ENCODE peak calls at places on chromosomes 13 and 19, in five cellular contexts. One of them, this sample, is unnamed.

GRCh38 chr13:25136872-25137623 is 35.0 kb downstream of the AMER2 start:
- DNase-seq in Peyer's patch: no peak
- DNase-seq in DMS 273 treated with DMSO at 0.1 percent for 48 hours: no peak
- DNase-seq in NCI-H187: no peak
- DNase-seq in choroid plexus epithelial cell: no peak
- DNase-seq in this sample: no peak

GRCh38 chr19:2055871-2056809 is 5.1 kb upstream of the MKNK2 start:
- DNase-seq in choroid plexus epithelial cell: peak
- DNase-seq in DMS 273 treated with DMSO at 0.1 percent for 48 hours: no peak
- DNase-seq in Peyer's patch: peak
- DNase-seq in NCI-H187: no peak
- DNase-seq in this sample: peak

GRCh38 chr13:44191504-44192171 is 182.0 kb upstream of the SERP2 start:
- DNase-seq in DMS 273 treated with DMSO at 0.1 percent for 48 hours: peak
- DNase-seq in NCI-H187: peak
- DNase-seq in Peyer's patch: peak
- DNase-seq in choroid plexus epithelial cell: peak
- DNase-seq in this sample: peak

GRCh38 chr13:113775451-113776145 is 16.6 kb downstream of the TMEM255B start:
- DNase-seq in DMS 273 treated with DMSO at 0.1 percent for 48 hours: no peak
- DNase-seq in NCI-H187: no peak
- DNase-seq in choroid plexus epithelial cell: no peak
- DNase-seq in Peyer's patch: no peak
- DNase-seq in this sample: no peak

GRCh38 chr13:98575009-98575866 is 1.7 kb downstream of the STK24 start:
- DNase-seq in Peyer's patch: no peak
- DNase-seq in NCI-H187: no peak
- DNase-seq in DMS 273 treated with DMSO at 0.1 percent for 48 hours: no peak
- DNase-seq in choroid plexus epithelial cell: peak
- DNase-seq in this sample: peak

GRCh38 chr13:32026619-32027018 is 5.0 kb upstream of the FRY start:
- DNase-seq in NCI-H187: no peak
- DNase-seq in DMS 273 treated with DMSO at 0.1 percent for 48 hours: no peak
- DNase-seq in Peyer's patch: no peak
- DNase-seq in choroid plexus epithelial cell: no peak
- DNase-seq in this sample: no peak

GRCh38 chr19:41327499-41328156 is 17.7 kb downstream of the CCDC97 start:
- DNase-seq in DMS 273 treated with DMSO at 0.1 percent for 48 hours: no peak
- DNase-seq in choroid plexus epithelial cell: peak
- DNase-seq in Peyer's patch: peak
- DNase-seq in NCI-H187: no peak
- DNase-seq in this sample: peak

GRCh38 chr13:60418954-60419353 is 21.9 kb downstream of the TDRD3 start:
- DNase-seq in choroid plexus epithelial cell: no peak
- DNase-seq in DMS 273 treated with DMSO at 0.1 percent for 48 hours: no peak
- DNase-seq in NCI-H187: no peak
- DNase-seq in Peyer's patch: no peak
- DNase-seq in this sample: no peak

GRCh38 chr19:4304509-4305252 is at the start of gene FSD1:
- DNase-seq in choroid plexus epithelial cell: peak
- DNase-seq in Peyer's patch: peak
- DNase-seq in NCI-H187: peak
- DNase-seq in DMS 273 treated with DMSO at 0.1 percent for 48 hours: peak
- DNase-seq in this sample: no peak

GRCh38 chr13:43258771-43259170 is 235.4 kb downstream of the DNAJC15 start:
- DNase-seq in Peyer's patch: no peak
- DNase-seq in choroid plexus epithelial cell: no peak
- DNase-seq in NCI-H187: no peak
- DNase-seq in DMS 273 treated with DMSO at 0.1 percent for 48 hours: no peak
- DNase-seq in this sample: no peak

GRCh38 chr19:41264581-41265375 is 606 bp downstream of the HNRNPUL1 start:
- DNase-seq in choroid plexus epithelial cell: peak
- DNase-seq in DMS 273 treated with DMSO at 0.1 percent for 48 hours: no peak
- DNase-seq in Peyer's patch: peak
- DNase-seq in NCI-H187: peak
- DNase-seq in this sample: peak

GRCh38 chr13:94174009-94174408 is 305.5 kb downstream of the DCT start:
- DNase-seq in choroid plexus epithelial cell: no peak
- DNase-seq in Peyer's patch: no peak
- DNase-seq in DMS 273 treated with DMSO at 0.1 percent for 48 hours: no peak
- DNase-seq in NCI-H187: no peak
- DNase-seq in this sample: no peak

GRCh38 chr13:42970824-42971669 is 21.0 kb downstream of the EPSTI1 start:
- DNase-seq in choroid plexus epithelial cell: peak
- DNase-seq in DMS 273 treated with DMSO at 0.1 percent for 48 hours: no peak
- DNase-seq in NCI-H187: no peak
- DNase-seq in Peyer's patch: peak
- DNase-seq in this sample: peak

GRCh38 chr13:85236431-85236830 is 562.8 kb downstream of the SLITRK6 start:
- DNase-seq in choroid plexus epithelial cell: peak
- DNase-seq in DMS 273 treated with DMSO at 0.1 percent for 48 hours: no peak
- DNase-seq in Peyer's patch: no peak
- DNase-seq in NCI-H187: no peak
- DNase-seq in this sample: peak

GRCh38 chr13:53206455-53206854 is 177.8 kb downstream of the OLFM4 start:
- DNase-seq in DMS 273 treated with DMSO at 0.1 percent for 48 hours: peak
- DNase-seq in Peyer's patch: no peak
- DNase-seq in choroid plexus epithelial cell: peak
- DNase-seq in NCI-H187: no peak
- DNase-seq in this sample: no peak

GRCh38 chr19:47471733-47472457 is at the start of gene SLC8A2:
- DNase-seq in DMS 273 treated with DMSO at 0.1 percent for 48 hours: no peak
- DNase-seq in choroid plexus epithelial cell: peak
- DNase-seq in Peyer's patch: no peak
- DNase-seq in NCI-H187: peak
- DNase-seq in this sample: peak

GRCh38 chr13:20819715-20820114 is 46.0 kb upstream of the EEF1AKMT1 start:
- DNase-seq in Peyer's patch: no peak
- DNase-seq in NCI-H187: no peak
- DNase-seq in DMS 273 treated with DMSO at 0.1 percent for 48 hours: no peak
- DNase-seq in choroid plexus epithelial cell: no peak
- DNase-seq in this sample: no peak

GRCh38 chr13:32663660-32664059 is 77.4 kb downstream of the PDS5B start:
- DNase-seq in DMS 273 treated with DMSO at 0.1 percent for 48 hours: no peak
- DNase-seq in Peyer's patch: no peak
- DNase-seq in NCI-H187: no peak
- DNase-seq in choroid plexus epithelial cell: no peak
- DNase-seq in this sample: no peak

GRCh38 chr19:15300533-15301194 is 31.7 kb downstream of the BRD4 start:
- DNase-seq in Peyer's patch: no peak
- DNase-seq in NCI-H187: no peak
- DNase-seq in DMS 273 treated with DMSO at 0.1 percent for 48 hours: no peak
- DNase-seq in choroid plexus epithelial cell: peak
- DNase-seq in this sample: no peak

GRCh38 chr13:73321039-73321438 is 262.2 kb downstream of the KLF5 start:
- DNase-seq in DMS 273 treated with DMSO at 0.1 percent for 48 hours: no peak
- DNase-seq in NCI-H187: no peak
- DNase-seq in choroid plexus epithelial cell: no peak
- DNase-seq in Peyer's patch: no peak
- DNase-seq in this sample: no peak

GRCh38 chr19:54420383-54421168 is 5.3 kb downstream of the TTYH1 start:
- DNase-seq in DMS 273 treated with DMSO at 0.1 percent for 48 hours: no peak
- DNase-seq in NCI-H187: no peak
- DNase-seq in choroid plexus epithelial cell: no peak
- DNase-seq in Peyer's patch: no peak
- DNase-seq in this sample: no peak

GRCh38 chr13:40205771-40206240 is 460.6 kb downstream of the FOXO1 start:
- DNase-seq in DMS 273 treated with DMSO at 0.1 percent for 48 hours: no peak
- DNase-seq in NCI-H187: no peak
- DNase-seq in choroid plexus epithelial cell: no peak
- DNase-seq in Peyer's patch: no peak
- DNase-seq in this sample: no peak

GRCh38 chr19:17420267-17420924 is 549 bp downstream of the MVB12A start:
- DNase-seq in NCI-H187: no peak
- DNase-seq in Peyer's patch: no peak
- DNase-seq in choroid plexus epithelial cell: peak
- DNase-seq in DMS 273 treated with DMSO at 0.1 percent for 48 hours: no peak
- DNase-seq in this sample: no peak

GRCh38 chr19:37251308-37252229 is 33.6 kb downstream of the ZNF383 start:
- DNase-seq in choroid plexus epithelial cell: peak
- DNase-seq in NCI-H187: peak
- DNase-seq in Peyer's patch: peak
- DNase-seq in DMS 273 treated with DMSO at 0.1 percent for 48 hours: peak
- DNase-seq in this sample: peak

GRCh38 chr19:4173479-4174211 is 8.7 kb downstream of the SIRT6 start:
- DNase-seq in DMS 273 treated with DMSO at 0.1 percent for 48 hours: no peak
- DNase-seq in NCI-H187: no peak
- DNase-seq in choroid plexus epithelial cell: no peak
- DNase-seq in Peyer's patch: no peak
- DNase-seq in this sample: no peak

GRCh38 chr13:112254061-112254818 is 121.9 kb upstream of the SPACA7 start:
- DNase-seq in Peyer's patch: no peak
- DNase-seq in choroid plexus epithelial cell: no peak
- DNase-seq in DMS 273 treated with DMSO at 0.1 percent for 48 hours: no peak
- DNase-seq in NCI-H187: no peak
- DNase-seq in this sample: no peak

GRCh38 chr13:77494226-77494625 is 41.3 kb upstream of the SCEL start:
- DNase-seq in DMS 273 treated with DMSO at 0.1 percent for 48 hours: no peak
- DNase-seq in NCI-H187: no peak
- DNase-seq in Peyer's patch: no peak
- DNase-seq in choroid plexus epithelial cell: no peak
- DNase-seq in this sample: no peak

GRCh38 chr13:99380921-99381645 is 73.9 kb upstream of the GPR183 start:
- DNase-seq in DMS 273 treated with DMSO at 0.1 percent for 48 hours: no peak
- DNase-seq in NCI-H187: no peak
- DNase-seq in Peyer's patch: peak
- DNase-seq in choroid plexus epithelial cell: no peak
- DNase-seq in this sample: no peak

GRCh38 chr13:27293873-27294515 is 23.4 kb downstream of the RASL11A start:
- DNase-seq in choroid plexus epithelial cell: no peak
- DNase-seq in Peyer's patch: peak
- DNase-seq in DMS 273 treated with DMSO at 0.1 percent for 48 hours: no peak
- DNase-seq in NCI-H187: no peak
- DNase-seq in this sample: no peak

GRCh38 chr19:46475976-46476375 is 4.6 kb upstream of the PNMA8A start:
- DNase-seq in choroid plexus epithelial cell: no peak
- DNase-seq in Peyer's patch: no peak
- DNase-seq in DMS 273 treated with DMSO at 0.1 percent for 48 hours: no peak
- DNase-seq in NCI-H187: no peak
- DNase-seq in this sample: no peak

GRCh38 chr13:23794267-23795161 is 94.7 kb downstream of the MIPEP start:
- DNase-seq in DMS 273 treated with DMSO at 0.1 percent for 48 hours: no peak
- DNase-seq in Peyer's patch: no peak
- DNase-seq in choroid plexus epithelial cell: peak
- DNase-seq in NCI-H187: no peak
- DNase-seq in this sample: peak